ENCODE peak calls at places on chromosome 7, in nine cellular contexts. One of them, this sample, is unnamed.

GRCh38 chr7:121301441-121302213 is 27.2 kb upstream of the WNT16 start:
- DNase-seq in foreskin keratinocyte: peak
- DNase-seq in AG08395: no peak
- DNase-seq in T-helper 1 cell: no peak
- DNase-seq in Kasumi-1: no peak
- DNase-seq in HL-60: no peak
- DNase-seq in GOT3: no peak
- DNase-seq in kidney tubule cell: no peak
- DNase-seq in psoas muscle: no peak
- DNase-seq in this sample: no peak

GRCh38 chr7:35555934-35556333 is 139.0 kb downstream of the HERPUD2 start:
- DNase-seq in Kasumi-1: no peak
- DNase-seq in foreskin keratinocyte: peak
- DNase-seq in AG08395: no peak
- DNase-seq in psoas muscle: no peak
- DNase-seq in T-helper 1 cell: no peak
- DNase-seq in GOT3: no peak
- DNase-seq in kidney tubule cell: peak
- DNase-seq in HL-60: no peak
- DNase-seq in this sample: no peak

GRCh38 chr7:151631149-151631967 is 111.7 kb upstream of the RHEB start:
- DNase-seq in foreskin keratinocyte: no peak
- DNase-seq in T-helper 1 cell: no peak
- DNase-seq in kidney tubule cell: peak
- DNase-seq in AG08395: peak
- DNase-seq in psoas muscle: no peak
- DNase-seq in GOT3: no peak
- DNase-seq in Kasumi-1: peak
- DNase-seq in HL-60: peak
- DNase-seq in this sample: no peak

GRCh38 chr7:12066561-12066960 is 144.5 kb upstream of the TMEM106B start:
- DNase-seq in GOT3: no peak
- DNase-seq in kidney tubule cell: peak
- DNase-seq in foreskin keratinocyte: peak
- DNase-seq in psoas muscle: no peak
- DNase-seq in AG08395: no peak
- DNase-seq in HL-60: no peak
- DNase-seq in T-helper 1 cell: no peak
- DNase-seq in Kasumi-1: no peak
- DNase-seq in this sample: no peak

GRCh38 chr7:155829796-155830470 is 17.7 kb upstream of the SHH start:
- DNase-seq in GOT3: no peak
- DNase-seq in psoas muscle: no peak
- DNase-seq in foreskin keratinocyte: no peak
- DNase-seq in Kasumi-1: no peak
- DNase-seq in AG08395: no peak
- DNase-seq in kidney tubule cell: peak
- DNase-seq in HL-60: no peak
- DNase-seq in T-helper 1 cell: no peak
- DNase-seq in this sample: no peak

GRCh38 chr7:73799282-73800141 is 29.4 kb upstream of the CLDN3 start:
- DNase-seq in kidney tubule cell: peak
- DNase-seq in GOT3: no peak
- DNase-seq in psoas muscle: no peak
- DNase-seq in Kasumi-1: no peak
- DNase-seq in foreskin keratinocyte: no peak
- DNase-seq in AG08395: no peak
- DNase-seq in HL-60: no peak
- DNase-seq in T-helper 1 cell: no peak
- DNase-seq in this sample: no peak

GRCh38 chr7:76357379-76358052 is 1.3 kb downstream of the YWHAG start:
- DNase-seq in HL-60: no peak
- DNase-seq in T-helper 1 cell: no peak
- DNase-seq in kidney tubule cell: no peak
- DNase-seq in Kasumi-1: no peak
- DNase-seq in GOT3: no peak
- DNase-seq in AG08395: no peak
- DNase-seq in foreskin keratinocyte: no peak
- DNase-seq in psoas muscle: no peak
- DNase-seq in this sample: no peak

GRCh38 chr7:114539575-114539974 is 125.0 kb downstream of the FOXP2 start:
- DNase-seq in T-helper 1 cell: no peak
- DNase-seq in psoas muscle: no peak
- DNase-seq in AG08395: no peak
- DNase-seq in GOT3: no peak
- DNase-seq in HL-60: no peak
- DNase-seq in foreskin keratinocyte: no peak
- DNase-seq in kidney tubule cell: peak
- DNase-seq in Kasumi-1: peak
- DNase-seq in this sample: no peak

GRCh38 chr7:47621985-47622561 is 40.2 kb upstream of the TNS3 start:
- DNase-seq in foreskin keratinocyte: no peak
- DNase-seq in T-helper 1 cell: no peak
- DNase-seq in kidney tubule cell: no peak
- DNase-seq in HL-60: no peak
- DNase-seq in GOT3: no peak
- DNase-seq in AG08395: no peak
- DNase-seq in Kasumi-1: no peak
- DNase-seq in psoas muscle: no peak
- DNase-seq in this sample: no peak

GRCh38 chr7:64312826-64313225 is 935 bp upstream of the ZNF736 start:
- DNase-seq in HL-60: no peak
- DNase-seq in kidney tubule cell: no peak
- DNase-seq in Kasumi-1: no peak
- DNase-seq in T-helper 1 cell: no peak
- DNase-seq in psoas muscle: no peak
- DNase-seq in AG08395: no peak
- DNase-seq in foreskin keratinocyte: no peak
- DNase-seq in GOT3: no peak
- DNase-seq in this sample: no peak

GRCh38 chr7:23353172-23353571 is 54.0 kb downstream of the MALSU1 start:
- DNase-seq in HL-60: no peak
- DNase-seq in foreskin keratinocyte: no peak
- DNase-seq in GOT3: no peak
- DNase-seq in psoas muscle: no peak
- DNase-seq in Kasumi-1: no peak
- DNase-seq in T-helper 1 cell: no peak
- DNase-seq in AG08395: no peak
- DNase-seq in kidney tubule cell: peak
- DNase-seq in this sample: no peak

GRCh38 chr7:157046681-157047080 is 36.2 kb upstream of the MNX1 start:
- DNase-seq in Kasumi-1: no peak
- DNase-seq in GOT3: peak
- DNase-seq in HL-60: no peak
- DNase-seq in AG08395: peak
- DNase-seq in kidney tubule cell: peak
- DNase-seq in foreskin keratinocyte: peak
- DNase-seq in T-helper 1 cell: no peak
- DNase-seq in psoas muscle: no peak
- DNase-seq in this sample: peak

GRCh38 chr7:6227294-6227846 is 45.1 kb downstream of the CYTH3 start:
- DNase-seq in Kasumi-1: no peak
- DNase-seq in AG08395: no peak
- DNase-seq in psoas muscle: no peak
- DNase-seq in GOT3: no peak
- DNase-seq in HL-60: no peak
- DNase-seq in foreskin keratinocyte: no peak
- DNase-seq in kidney tubule cell: no peak
- DNase-seq in T-helper 1 cell: no peak
- DNase-seq in this sample: no peak

GRCh38 chr7:100093054-100093453 is 4.3 kb downstream of the COPS6 start:
- DNase-seq in HL-60: no peak
- DNase-seq in psoas muscle: no peak
- DNase-seq in Kasumi-1: no peak
- DNase-seq in T-helper 1 cell: no peak
- DNase-seq in foreskin keratinocyte: no peak
- DNase-seq in GOT3: no peak
- DNase-seq in AG08395: no peak
- DNase-seq in kidney tubule cell: no peak
- DNase-seq in this sample: no peak

GRCh38 chr7:16891874-16892620 is 10.3 kb upstream of the AGR3 start:
- DNase-seq in HL-60: no peak
- DNase-seq in psoas muscle: no peak
- DNase-seq in GOT3: no peak
- DNase-seq in foreskin keratinocyte: no peak
- DNase-seq in T-helper 1 cell: no peak
- DNase-seq in Kasumi-1: no peak
- DNase-seq in kidney tubule cell: no peak
- DNase-seq in AG08395: no peak
- DNase-seq in this sample: no peak

GRCh38 chr7:87413951-87414381 is 61.5 kb downstream of the ABCB4 start:
- DNase-seq in GOT3: no peak
- DNase-seq in AG08395: peak
- DNase-seq in T-helper 1 cell: no peak
- DNase-seq in psoas muscle: peak
- DNase-seq in kidney tubule cell: peak
- DNase-seq in HL-60: no peak
- DNase-seq in Kasumi-1: no peak
- DNase-seq in foreskin keratinocyte: peak
- DNase-seq in this sample: no peak

GRCh38 chr7:68187549-68187948 is 1190.9 kb downstream of the TYW1 start:
- DNase-seq in GOT3: no peak
- DNase-seq in T-helper 1 cell: no peak
- DNase-seq in kidney tubule cell: no peak
- DNase-seq in HL-60: no peak
- DNase-seq in AG08395: no peak
- DNase-seq in psoas muscle: no peak
- DNase-seq in foreskin keratinocyte: no peak
- DNase-seq in Kasumi-1: no peak
- DNase-seq in this sample: no peak

GRCh38 chr7:95558866-95559265 is 37.5 kb downstream of the PDK4 start:
- DNase-seq in foreskin keratinocyte: no peak
- DNase-seq in T-helper 1 cell: no peak
- DNase-seq in psoas muscle: no peak
- DNase-seq in AG08395: no peak
- DNase-seq in Kasumi-1: no peak
- DNase-seq in GOT3: no peak
- DNase-seq in kidney tubule cell: no peak
- DNase-seq in HL-60: no peak
- DNase-seq in this sample: no peak

GRCh38 chr7:100516135-100516812 is 22.7 kb upstream of the AGFG2 start:
- DNase-seq in GOT3: no peak
- DNase-seq in psoas muscle: peak
- DNase-seq in AG08395: peak
- DNase-seq in Kasumi-1: no peak
- DNase-seq in T-helper 1 cell: peak
- DNase-seq in foreskin keratinocyte: no peak
- DNase-seq in HL-60: no peak
- DNase-seq in kidney tubule cell: peak
- DNase-seq in this sample: peak

GRCh38 chr7:18995270-18995671 is 122.2 kb downstream of the TWIST1 start:
- DNase-seq in T-helper 1 cell: no peak
- DNase-seq in kidney tubule cell: no peak
- DNase-seq in psoas muscle: no peak
- DNase-seq in GOT3: no peak
- DNase-seq in HL-60: no peak
- DNase-seq in foreskin keratinocyte: no peak
- DNase-seq in Kasumi-1: no peak
- DNase-seq in AG08395: no peak
- DNase-seq in this sample: no peak

GRCh38 chr7:132575336-132575986 is 809 bp downstream of the PLXNA4 start:
- DNase-seq in T-helper 1 cell: no peak
- DNase-seq in foreskin keratinocyte: no peak
- DNase-seq in AG08395: peak
- DNase-seq in HL-60: no peak
- DNase-seq in Kasumi-1: peak
- DNase-seq in GOT3: no peak
- DNase-seq in kidney tubule cell: peak
- DNase-seq in psoas muscle: peak
- DNase-seq in this sample: no peak

GRCh38 chr7:155514296-155514695 is 32.1 kb downstream of the CNPY1 start:
- DNase-seq in AG08395: no peak
- DNase-seq in T-helper 1 cell: no peak
- DNase-seq in GOT3: no peak
- DNase-seq in psoas muscle: no peak
- DNase-seq in Kasumi-1: no peak
- DNase-seq in foreskin keratinocyte: no peak
- DNase-seq in HL-60: no peak
- DNase-seq in kidney tubule cell: no peak
- DNase-seq in this sample: no peak

GRCh38 chr7:44294325-44295069 is 30.9 kb downstream of the CAMK2B start:
- DNase-seq in AG08395: no peak
- DNase-seq in psoas muscle: no peak
- DNase-seq in Kasumi-1: no peak
- DNase-seq in GOT3: no peak
- DNase-seq in kidney tubule cell: no peak
- DNase-seq in foreskin keratinocyte: no peak
- DNase-seq in HL-60: no peak
- DNase-seq in T-helper 1 cell: no peak
- DNase-seq in this sample: no peak

GRCh38 chr7:70408477-70408876 is 723.5 kb upstream of the GALNT17 start:
- DNase-seq in Kasumi-1: no peak
- DNase-seq in kidney tubule cell: no peak
- DNase-seq in T-helper 1 cell: no peak
- DNase-seq in HL-60: no peak
- DNase-seq in GOT3: no peak
- DNase-seq in psoas muscle: no peak
- DNase-seq in AG08395: no peak
- DNase-seq in foreskin keratinocyte: no peak
- DNase-seq in this sample: no peak

GRCh38 chr7:23018747-23019146 is 4.8 kb upstream of the HYCC1 start:
- DNase-seq in GOT3: no peak
- DNase-seq in HL-60: no peak
- DNase-seq in foreskin keratinocyte: no peak
- DNase-seq in kidney tubule cell: no peak
- DNase-seq in T-helper 1 cell: no peak
- DNase-seq in psoas muscle: no peak
- DNase-seq in AG08395: no peak
- DNase-seq in Kasumi-1: no peak
- DNase-seq in this sample: no peak

GRCh38 chr7:22787936-22788335 is 34.7 kb downstream of the TOMM7 start:
- DNase-seq in T-helper 1 cell: no peak
- DNase-seq in HL-60: no peak
- DNase-seq in AG08395: no peak
- DNase-seq in GOT3: no peak
- DNase-seq in foreskin keratinocyte: no peak
- DNase-seq in psoas muscle: no peak
- DNase-seq in kidney tubule cell: no peak
- DNase-seq in Kasumi-1: no peak
- DNase-seq in this sample: no peak

GRCh38 chr7:75945297-75946168 is 30.6 kb downstream of the POR start:
- DNase-seq in foreskin keratinocyte: no peak
- DNase-seq in kidney tubule cell: peak
- DNase-seq in psoas muscle: peak
- DNase-seq in T-helper 1 cell: no peak
- DNase-seq in Kasumi-1: no peak
- DNase-seq in HL-60: peak
- DNase-seq in GOT3: no peak
- DNase-seq in AG08395: no peak
- DNase-seq in this sample: no peak

GRCh38 chr7:48141551-48141950 is 29.7 kb upstream of the ABCA13 start:
- DNase-seq in foreskin keratinocyte: no peak
- DNase-seq in psoas muscle: no peak
- DNase-seq in kidney tubule cell: no peak
- DNase-seq in HL-60: no peak
- DNase-seq in AG08395: no peak
- DNase-seq in Kasumi-1: no peak
- DNase-seq in GOT3: no peak
- DNase-seq in T-helper 1 cell: no peak
- DNase-seq in this sample: no peak